ENCODE peak calls at places on chromosomes 6 and 20, in four cellular contexts. D is IMR-90, R is H9, X is H1. E is an unnamed sample.

GRCh38 chr6:121867095-121867494 is 431.6 kb downstream of the GJA1 start:
- DNase-seq in D (no peak), R (no peak), X (no peak), E (no peak)

GRCh38 chr20:35954907-35955251 is 577 bp upstream of the SCAND1 start:
- DNase-seq in D (peak; percentile 43), R (no peak), X (no peak), E (no peak)

GRCh38 chr6:135464634-135465033 is 32.9 kb downstream of the AHI1 start:
- DNase-seq in D (no peak), R (no peak), X (no peak), E (no peak)

GRCh38 chr6:50654155-50654554 is 59.2 kb upstream of the TFAP2D start:
- DNase-seq in D (no peak), R (no peak), X (no peak), E (no peak)

GRCh38 chr6:56241106-56241812 is 6.1 kb downstream of the COL21A1 start:
- DNase-seq in D (no peak), R (no peak), X (no peak), E (no peak)

GRCh38 chr6:166244353-166245045 is 63.7 kb downstream of the PRR18 start:
- DNase-seq in D (no peak), R (no peak), X (no peak), E (no peak)

GRCh38 chr6:151160869-151161268 is 78.9 kb upstream of the AKAP12 start:
- DNase-seq in D (no peak), R (no peak), X (no peak), E (no peak)

GRCh38 chr6:139635401-139636130 is 261.1 kb upstream of the CITED2 start:
- DNase-seq in D (no peak), R (no peak), X (no peak), E (no peak)

GRCh38 chr6:141688916-141689315 is 443.8 kb upstream of the GJE1 start:
- DNase-seq in D (no peak), R (no peak), X (no peak), E (no peak)

GRCh38 chr20:36064661-36065426 is 89.7 kb upstream of the EPB41L1 start:
- DNase-seq in D (peak; percentile 70), R (peak; percentile 95), X (peak; percentile 63), E (peak; percentile 93)

GRCh38 chr6:37647765-37648085 is 50.0 kb downstream of the MDGA1 start:
- DNase-seq in D (no peak), R (no peak), X (no peak), E (no peak)

GRCh38 chr6:13538084-13538483 is 36.3 kb upstream of the SIRT5 start:
- DNase-seq in D (peak; percentile 61), R (no peak), X (no peak), E (peak; percentile 57)

GRCh38 chr6:56724455-56724854 is 81.8 kb upstream of the DST start:
- DNase-seq in D (peak; percentile 76), R (no peak), X (no peak), E (peak; percentile 75)

GRCh38 chr20:57892471-57892870 is 182.7 kb upstream of the PMEPA1 start:
- DNase-seq in D (no peak), R (no peak), X (no peak), E (no peak)

GRCh38 chr6:15596241-15596896 is 66.5 kb downstream of the DTNBP1 start:
- DNase-seq in D (no peak), R (no peak), X (no peak), E (peak; percentile 11)

GRCh38 chr20:25464501-25465204 is 57.2 kb downstream of the GINS1 start:
- DNase-seq in D (no peak), R (no peak), X (no peak), E (no peak)

GRCh38 chr6:159608961-159609673 is 83.9 kb downstream of the SOD2 start:
- DNase-seq in D (peak; percentile 28), R (peak; percentile 65), X (peak; percentile 34), E (peak; percentile 81)

GRCh38 chr6:150605333-150605732 is 5.6 kb downstream of the PLEKHG1 start:
- DNase-seq in D (no peak), R (no peak), X (no peak), E (no peak)

GRCh38 chr6:133973109-133973971 is 20.3 kb downstream of the TBPL1 start:
- DNase-seq in D (peak; percentile 72), R (no peak), X (no peak), E (peak; percentile 66)

GRCh38 chr6:127917766-127918165 is 16.9 kb upstream of the THEMIS start:
- DNase-seq in D (no peak), R (no peak), X (no peak), E (no peak)

GRCh38 chr6:131916847-131917246 is 34.3 kb downstream of the CCN2 start:
- DNase-seq in D (no peak), R (no peak), X (no peak), E (no peak)

GRCh38 chr6:132131777-132132176 is 180.6 kb upstream of the CCN2 start:
- DNase-seq in D (peak; percentile 100), R (no peak), X (no peak), E (peak; percentile 65)

GRCh38 chr20:2006452-2007381 is 12.9 kb upstream of the PDYN start:
- DNase-seq in D (peak; percentile 30), R (peak; percentile 58), X (no peak), E (peak; percentile 50)

GRCh38 chr20:62885808-62886708 is 24.4 kb upstream of the TCFL5 start:
- DNase-seq in D (no peak), R (no peak), X (no peak), E (no peak)

GRCh38 chr6:155026366-155027045 is 31.4 kb downstream of the TIAM2 start:
- DNase-seq in D (peak; percentile 76), R (no peak), X (peak; percentile 15), E (peak; percentile 65)

DNA sequence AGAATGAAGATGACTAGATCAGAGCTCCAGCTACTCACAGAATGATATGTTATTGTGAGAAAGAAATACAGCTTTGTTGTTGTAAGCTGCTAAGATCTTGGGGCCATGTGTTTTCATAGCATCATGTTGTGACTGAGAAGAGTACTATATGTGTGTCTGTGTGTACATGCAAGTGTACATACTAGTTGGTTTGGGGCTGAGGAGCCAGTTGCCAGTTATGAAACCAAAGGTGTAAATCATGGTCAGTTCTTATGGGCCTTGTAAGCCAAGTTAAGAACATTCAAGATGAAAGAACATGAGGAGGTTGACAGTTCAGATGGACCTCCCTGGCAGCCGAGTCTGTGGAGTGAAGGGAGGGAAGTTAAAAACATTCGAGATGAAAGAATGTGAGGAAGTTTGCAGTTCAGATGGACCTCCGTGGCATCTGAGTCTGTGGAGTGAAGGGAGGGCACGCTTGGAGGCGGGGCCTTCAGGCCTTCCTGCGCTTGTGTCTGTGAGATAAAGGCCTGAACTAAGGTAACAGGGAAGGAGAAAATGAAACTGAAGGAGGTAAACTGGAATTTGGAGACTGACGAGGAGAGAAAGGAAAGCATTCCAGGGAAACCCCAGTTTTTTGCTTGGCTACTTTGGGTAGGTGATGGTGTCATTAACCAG is 13.9 kb downstream of the AFDN start:
- DNase-seq in D (no peak), R (no peak), X (no peak), E (no peak)
- H3K56ac ChIP-seq in D (no peak overlapping the region), R (no peak overlapping the region), X (no peak overlapping the region), E (peak overlapping the region; percentile 2)

GRCh38 chr6:113211185-113211584 is 646.0 kb upstream of the MARCKS start:
- DNase-seq in D (no peak), R (no peak), X (no peak), E (peak; percentile 20)
- H3K56ac ChIP-seq in D (no peak overlapping the region), R (no peak overlapping the region), X (no peak overlapping the region), E (no peak overlapping the region)

DNA sequence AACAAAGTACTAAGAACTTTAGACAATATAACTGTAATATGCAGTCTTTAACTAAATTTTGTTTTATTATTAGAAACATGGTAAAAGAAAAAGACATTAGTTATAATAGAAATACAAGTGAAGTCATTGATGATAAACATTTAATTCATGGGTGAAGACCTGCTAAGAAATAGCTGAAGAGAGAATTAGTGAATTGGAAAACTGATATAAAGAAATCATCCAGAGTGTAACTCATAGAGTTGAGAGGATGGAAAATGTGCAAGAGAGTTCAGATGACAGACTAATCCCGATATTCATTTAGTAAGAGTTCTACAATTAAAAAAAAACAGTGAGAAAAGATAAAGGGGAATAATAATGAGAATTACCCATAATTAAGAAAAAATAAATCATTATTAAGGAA is 220.7 kb upstream of the THBS2 start:
- DNase-seq in D (no peak), R (no peak), X (no peak), E (no peak)
- H3K56ac ChIP-seq in D (no peak overlapping the region), R (no peak overlapping the region), X (no peak overlapping the region), E (no peak overlapping the region)

GRCh38 chr6:34362909-34363713 is 29.4 kb downstream of the NUDT3 start:
- DNase-seq in D (no peak), R (no peak), X (no peak), E (no peak)
- H3K56ac ChIP-seq in D (no peak overlapping the region), R (no peak overlapping the region), X (no peak overlapping the region), E (no peak overlapping the region)

GRCh38 chr6:116298968-116299367 is 19.2 kb upstream of the TSPYL1 start:
- DNase-seq in D (no peak), R (no peak), X (no peak), E (no peak)
- H3K56ac ChIP-seq in D (no peak overlapping the region), R (no peak overlapping the region), X (no peak overlapping the region), E (no peak overlapping the region)

DNA sequence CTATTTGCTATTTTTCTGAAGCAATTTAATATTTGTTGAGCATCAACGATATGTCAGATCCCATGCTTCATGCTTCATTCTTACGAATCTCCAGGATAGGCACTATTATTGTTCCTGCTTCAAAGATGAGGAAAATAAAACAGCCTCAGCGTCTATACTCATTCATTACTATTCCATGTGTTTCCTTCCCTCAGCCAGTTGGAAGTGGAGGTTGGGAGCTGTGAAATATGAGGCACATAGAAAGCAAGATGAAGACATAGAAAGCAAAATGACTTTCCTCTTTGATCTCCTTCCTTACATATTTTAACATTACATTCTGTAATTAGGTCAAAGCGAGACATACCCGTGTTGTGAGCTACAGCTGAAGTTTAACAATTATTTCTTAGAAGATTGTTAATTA is 125.5 kb downstream of the FYN start:
- DNase-seq in D (no peak), R (no peak), X (no peak), E (no peak)
- H3K56ac ChIP-seq in D (no peak overlapping the region), R (no peak overlapping the region), X (no peak overlapping the region), E (no peak overlapping the region)

GRCh38 chr6:117469791-117470190 is 12.7 kb upstream of the DCBLD1 start:
- DNase-seq in D (no peak), R (no peak), X (no peak), E (no peak)

GRCh38 chr6:117467876-117468275 is 14.6 kb upstream of the DCBLD1 start:
- DNase-seq in D (no peak), R (no peak), X (no peak), E (no peak)

GRCh38 chr6:117465691-117466090 is 16.8 kb upstream of the DCBLD1 start:
- DNase-seq in D (no peak), R (no peak), X (no peak), E (no peak)

GRCh38 chr6:117472667-117473066 is 9.8 kb upstream of the DCBLD1 start:
- DNase-seq in D (no peak), R (no peak), X (no peak), E (no peak)

GRCh38 chr6:117469356-117469755 is 13.1 kb upstream of the DCBLD1 start:
- DNase-seq in D (no peak), R (no peak), X (no peak), E (no peak)
- H3K56ac ChIP-seq in D (no peak overlapping the region), R (no peak overlapping the region), X (no peak overlapping the region), E (no peak overlapping the region)

GRCh38 chr6:161068296-161068695 is 76.7 kb downstream of the MAP3K4 start:
- DNase-seq in D (no peak), R (no peak), X (no peak), E (peak; percentile 89)

GRCh38 chr6:161079566-161080262 is 88.1 kb downstream of the MAP3K4 start:
- DNase-seq in D (peak; percentile 88), R (no peak), X (no peak), E (peak; percentile 40)

GRCh38 chr6:161076211-161076677 is 84.7 kb downstream of the MAP3K4 start:
- DNase-seq in D (no peak), R (no peak), X (no peak), E (peak; percentile 68)

GRCh38 chr6:161074496-161075140 is 83.0 kb downstream of the MAP3K4 start:
- DNase-seq in D (no peak), R (no peak), X (no peak), E (peak; percentile 81)

GRCh38 chr6:161073940-161074339 is 82.4 kb downstream of the MAP3K4 start:
- DNase-seq in D (no peak), R (no peak), X (no peak), E (no peak)
- H3K56ac ChIP-seq in D (no peak overlapping the region), R (no peak overlapping the region), X (no peak overlapping the region), E (no peak overlapping the region)